ENCODE peak calls at places on chromosomes 2 and 18, in six cellular contexts. J, R, O, N, A and I are unnamed samples.
A peak's percentile ranks its signal among the peaks of the same experiment; 100 is the strongest.

GRCh38 chr2:238425505-238425978 is 1.2 kb upstream of the ASB1 start:
- DNase-seq in J (no peak), N (no peak), O (no peak), A (no peak), R (no peak), I (no peak)

GRCh38 chr2:49978341-49978740 is 824.0 kb upstream of the FSHR start:
- DNase-seq in O (no peak), N (no peak), R (no peak), J (no peak), A (no peak), I (no peak)

GRCh38 chr18:34696681-34697080 is 13.4 kb upstream of the DTNA start:
- DNase-seq in A (no peak), R (no peak), J (no peak), N (no peak), O (no peak), I (no peak)

GRCh38 chr18:3380384-3380961 is 69.5 kb upstream of the TGIF1 start:
- DNase-seq in O (no peak), N (peak; percentile 21), J (no peak), A (peak; percentile 19), R (no peak), I (peak; percentile 88)

GRCh38 chr2:106104332-106105062 is 89.6 kb downstream of the UXS1 start:
- DNase-seq in R (peak; percentile 80), O (peak; percentile 67), N (peak; percentile 72), A (peak; percentile 63), J (peak; percentile 42), I (peak; percentile 92)

GRCh38 chr2:99672766-99673375 is 183.1 kb upstream of the REV1 start:
- DNase-seq in R (no peak), O (no peak), A (no peak), J (no peak), N (no peak), I (no peak)

GRCh38 chr2:120765911-120766757 is 30.5 kb downstream of the GLI2 start:
- DNase-seq in R (no peak), J (peak; percentile 98), A (peak; percentile 28), O (no peak), N (peak; percentile 62), I (peak; percentile 94)

GRCh38 chr2:117859532-117859911 is 45.0 kb downstream of the DDX18 start:
- DNase-seq in A (no peak), O (no peak), N (no peak), R (no peak), J (no peak), I (no peak)

GRCh38 chr2:227655454-227655853 is 11.2 kb upstream of the SCYGR5 start:
- DNase-seq in R (no peak), J (no peak), O (no peak), N (peak; percentile 18), A (peak; percentile 44), I (no peak)

GRCh38 chr2:164257794-164258193 is 363.5 kb downstream of the GRB14 start:
- DNase-seq in A (no peak), J (no peak), N (no peak), R (no peak), O (no peak), I (no peak)

GRCh38 chr2:72180351-72180750 is 32.7 kb upstream of the CYP26B1 start:
- DNase-seq in R (no peak), A (no peak), O (no peak), N (no peak), J (no peak), I (peak; percentile 31)

GRCh38 chr2:185208261-185208660 is 530.3 kb upstream of the FSIP2 start:
- DNase-seq in O (peak; percentile 65), A (no peak), R (no peak), N (peak; percentile 60), J (no peak), I (no peak)

GRCh38 chr18:48844271-48844670 is 106.5 kb downstream of the SMAD7 start:
- DNase-seq in J (peak; percentile 12), O (no peak), N (no peak), A (no peak), R (no peak), I (no peak)
- H3K4me1 ChIP-seq in J (peaks cover 17% of the 10 kb centered on the region), O (peaks cover 4% of the 10 kb centered on the region), N (peaks cover 24% of the 10 kb centered on the region), A (peaks cover 73% of the 10 kb centered on the region), R (peaks cover 37% of the 10 kb centered on the region), I (peaks cover 42% of the 10 kb centered on the region)

DNA sequence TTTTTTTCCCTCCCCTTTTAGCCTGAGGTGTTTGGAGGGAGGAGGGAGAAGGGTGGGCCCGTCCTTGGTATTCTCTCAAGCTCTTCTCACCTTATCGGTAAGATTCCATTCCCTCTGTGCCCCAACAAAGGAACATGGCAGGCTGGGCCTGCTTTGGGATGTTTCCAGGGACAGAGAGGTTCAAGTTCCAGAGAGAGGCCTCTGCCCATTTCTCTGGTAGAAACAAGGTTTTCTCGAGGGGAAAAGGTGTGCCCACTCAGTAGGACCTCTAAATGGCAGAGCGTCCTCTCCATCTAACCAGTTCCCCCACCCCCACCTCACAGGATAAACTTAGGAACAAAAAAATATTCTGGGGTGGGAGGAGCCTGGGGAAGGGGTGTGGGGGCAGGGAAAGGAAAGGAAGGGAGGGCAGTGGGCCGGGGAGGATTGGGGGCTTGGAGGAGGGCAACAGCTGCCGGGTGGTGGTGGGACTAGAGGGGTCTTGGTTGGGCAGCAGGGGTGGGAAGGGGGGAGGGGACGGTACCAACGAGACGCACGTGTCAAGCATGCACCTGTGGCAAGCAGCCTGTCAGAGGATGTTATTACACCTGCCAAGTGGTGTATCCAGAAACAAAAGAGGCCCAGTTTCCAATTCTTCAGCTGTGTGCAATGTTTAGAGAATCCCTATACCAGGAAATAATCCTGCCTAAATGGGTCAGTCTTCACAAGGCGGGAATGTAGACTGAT is 2.1 kb downstream of the PCBP1 start:
- DNase-seq in R (peak; percentile 68), J (peak; percentile 44), N (peak; percentile 54), O (peak; percentile 63), A (peak; percentile 52), I (no peak)
- TF ChIP-seq POLR2A in R (peak; percentile 62), J (no peak), N (peak; percentile 26), O (no peak), A (no peak), I (no peak)

GRCh38 chr2:65003037-65003436 is 13.8 kb downstream of the SLC1A4 start:
- DNase-seq in J (no peak), A (no peak), R (no peak), O (no peak), N (no peak), I (no peak)
- H3K36me3 ChIP-seq in J (no peaks in the 10 kb centered on the region), A (no peaks in the 10 kb centered on the region), R (peaks cover 11% of the 10 kb centered on the region), O (no peaks in the 10 kb centered on the region), N (no peaks in the 10 kb centered on the region), I (no peaks in the 10 kb centered on the region)

DNA sequence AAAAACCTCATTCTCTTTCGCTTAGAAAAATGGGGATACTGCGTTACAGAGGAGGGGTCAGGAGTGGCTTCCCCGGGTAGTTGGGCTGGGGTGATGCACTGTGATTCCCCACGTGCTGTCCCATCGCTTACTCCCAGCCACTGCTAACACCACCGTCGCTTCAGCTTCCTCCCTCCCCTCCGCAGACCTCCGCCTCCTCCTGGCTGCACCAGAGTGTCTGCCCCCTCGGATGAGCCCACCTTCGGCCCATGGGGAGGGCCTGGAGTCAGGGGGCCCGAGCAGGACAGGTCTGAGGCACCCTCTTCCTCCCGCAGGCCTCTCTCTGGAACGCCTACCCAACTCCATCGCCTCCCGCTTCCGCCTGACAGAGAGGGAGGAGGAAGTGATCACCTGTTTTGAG is 59.1 kb upstream of the MCFD2 start:
- DNase-seq in O (no peak), N (no peak), A (no peak), R (no peak), J (no peak), I (no peak)
- H3K4me1 ChIP-seq in O (no peaks in the 10 kb centered on the region), N (peaks cover 33% of the 10 kb centered on the region), A (peaks cover 15% of the 10 kb centered on the region), R (peaks cover 5% of the 10 kb centered on the region), J (peaks cover 9% of the 10 kb centered on the region), I (peaks cover 22% of the 10 kb centered on the region)

DNA sequence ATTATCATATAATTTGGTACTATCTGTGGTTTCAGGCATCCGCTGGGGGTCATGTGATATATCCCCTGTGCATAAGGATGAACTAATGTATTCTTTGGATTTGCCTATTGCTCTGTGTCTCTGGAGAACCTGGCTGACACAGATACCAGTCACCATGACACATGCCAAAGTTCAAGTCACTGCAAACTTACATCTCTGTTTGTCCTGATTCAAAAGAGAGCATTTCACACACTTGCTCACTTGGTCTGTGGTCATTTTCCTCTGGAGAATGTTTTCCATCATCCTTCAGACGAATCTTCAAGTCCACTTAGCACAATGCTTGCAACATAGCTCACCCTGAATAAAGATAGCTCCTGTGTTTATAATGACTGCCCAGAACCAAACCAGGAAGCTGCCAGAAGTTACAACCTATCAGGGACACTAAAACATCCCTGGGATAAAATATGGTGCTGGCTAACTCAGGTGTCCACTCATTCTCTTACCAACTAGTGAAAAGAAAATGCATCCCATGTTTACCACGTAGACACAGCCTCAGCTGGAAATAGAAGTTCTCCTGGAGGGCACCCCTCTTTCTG is 18.1 kb downstream of the SULT1C3 start:
- DNase-seq in O (no peak), A (no peak), N (no peak), R (no peak), J (no peak), I (no peak)
- TF ChIP-seq POLR2A in O (no peak), A (no peak), N (no peak), R (no peak), J (no peak), I (no peak)

DNA sequence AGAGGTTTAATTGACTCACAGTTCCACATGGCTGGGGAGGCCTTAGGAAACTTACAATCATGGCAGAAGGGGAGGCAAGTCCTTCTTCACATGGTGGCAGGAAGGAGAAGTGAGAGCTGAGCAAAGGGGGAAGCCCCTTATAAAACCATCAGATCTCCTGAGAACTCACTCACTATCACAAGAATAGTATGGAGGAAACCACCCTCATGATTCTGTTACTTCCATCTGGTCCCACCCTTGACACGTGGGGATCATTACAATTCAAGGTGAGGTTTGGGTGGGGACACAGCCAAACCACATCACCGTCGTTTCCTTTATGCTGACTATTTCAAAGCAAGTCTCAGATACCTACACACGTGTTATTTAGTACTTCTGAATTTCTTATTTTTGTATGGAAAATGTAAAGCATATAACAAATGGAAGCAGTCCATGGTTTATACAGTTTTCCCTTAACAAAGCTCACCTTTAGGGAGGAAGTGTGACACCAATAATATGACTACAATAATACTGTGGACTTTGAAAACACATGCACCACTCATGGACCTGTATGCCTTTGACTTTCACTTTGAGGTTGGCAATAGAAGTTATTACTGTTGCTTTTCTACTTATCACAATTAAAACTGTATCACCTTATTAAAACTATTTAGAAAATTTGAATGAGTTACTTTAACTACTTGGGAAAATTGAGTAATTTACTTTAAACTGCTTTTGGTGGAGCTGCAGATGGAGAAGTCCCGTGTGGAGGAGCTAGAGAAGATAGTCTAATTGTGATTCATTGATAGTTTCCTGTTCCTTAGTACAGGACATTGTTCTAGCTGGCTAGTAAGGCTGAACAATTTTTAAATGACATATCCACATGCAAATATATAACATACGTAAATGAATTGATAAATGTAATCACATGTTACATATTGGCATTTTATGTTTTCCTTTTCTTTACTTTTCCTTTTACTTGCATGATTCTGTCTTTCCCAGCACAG is 37.3 kb downstream of the MTCL1 start:
- DNase-seq in A (peak; percentile 55), N (no peak), O (no peak), R (no peak), J (no peak), I (no peak)
- H3K36me3 ChIP-seq in A (no peaks in the 10 kb centered on the region), N (no peaks in the 10 kb centered on the region), O (no peaks in the 10 kb centered on the region), R (no peaks in the 10 kb centered on the region), J (no peaks in the 10 kb centered on the region), I (no peaks in the 10 kb centered on the region)

DNA sequence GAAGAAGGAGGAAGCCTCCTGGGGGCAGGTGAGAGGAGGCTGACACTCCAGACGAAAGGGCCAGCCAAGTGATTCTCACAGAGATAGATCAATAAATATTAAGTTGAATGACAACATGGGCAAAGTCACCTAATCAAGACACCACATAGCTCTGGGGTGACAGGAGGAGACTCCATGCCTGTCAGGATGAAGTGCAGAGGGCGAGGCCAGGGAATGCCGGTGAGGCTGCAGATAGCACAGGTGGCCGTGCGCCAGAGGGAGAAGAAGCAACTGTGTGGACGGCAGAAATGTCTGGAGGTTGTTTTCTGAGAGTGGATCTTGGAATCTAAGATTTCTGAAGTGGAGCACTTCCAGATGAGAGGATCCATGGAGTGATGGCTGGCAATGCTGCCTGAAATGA is 71.4 kb downstream of the NAB1 start:
- DNase-seq in A (no peak), N (no peak), J (no peak), R (no peak), O (no peak), I (peak; percentile 74)
- H3K4me1 ChIP-seq in A (peaks cover 43% of the 10 kb centered on the region), N (peaks cover 3% of the 10 kb centered on the region), J (no peaks in the 10 kb centered on the region), R (no peaks in the 10 kb centered on the region), O (no peaks in the 10 kb centered on the region), I (no peaks in the 10 kb centered on the region)